ENCODE peak calls at places on chromosomes 11 and 22, in five cellular contexts. One of them, this sample, is unnamed.
A peak's percentile ranks its signal among the peaks of the same experiment; 100 is the strongest.

GRCh38 chr11:132082566-132082965 is 712.2 kb downstream of the NTM start:
- DNase-seq in WTC11: no peak
- DNase-seq in GM12878: no peak
- DNase-seq in HepG2: no peak
- DNase-seq in K562: no peak
- DNase-seq in this sample: no peak

GRCh38 chr11:85810871-85811611 is at the start of gene SYTL2:
- DNase-seq in GM12878: no peak
- DNase-seq in WTC11: peak; percentile 81
- DNase-seq in HepG2: peak; percentile 6
- DNase-seq in K562: peak; percentile 82
- DNase-seq in this sample: peak; percentile 58

GRCh38 chr11:12056112-12056511 is 47.7 kb upstream of the DKK3 start:
- DNase-seq in WTC11: no peak
- DNase-seq in K562: no peak
- DNase-seq in GM12878: no peak
- DNase-seq in HepG2: no peak
- DNase-seq in this sample: no peak

GRCh38 chr11:73907191-73907590 is 30.4 kb downstream of the PAAF1 start:
- DNase-seq in GM12878: no peak
- DNase-seq in K562: peak; percentile 26
- DNase-seq in WTC11: no peak
- DNase-seq in HepG2: peak; percentile 6
- DNase-seq in this sample: peak; percentile 75

GRCh38 chr11:15816270-15816871 is 540.0 kb downstream of the SOX6 start:
- DNase-seq in GM12878: no peak
- DNase-seq in HepG2: no peak
- DNase-seq in K562: no peak
- DNase-seq in WTC11: no peak
- DNase-seq in this sample: no peak

GRCh38 chr11:31883435-31883834 is 72.3 kb upstream of the PAX6 start:
- DNase-seq in WTC11: no peak
- DNase-seq in K562: no peak
- DNase-seq in GM12878: no peak
- DNase-seq in HepG2: no peak
- DNase-seq in this sample: no peak

GRCh38 chr11:13210424-13210823 is 67.2 kb upstream of the BMAL1 start:
- DNase-seq in K562: peak; percentile 21
- DNase-seq in WTC11: peak; percentile 62
- DNase-seq in HepG2: peak; percentile 57
- DNase-seq in GM12878: no peak
- DNase-seq in this sample: peak; percentile 88

GRCh38 chr11:65414776-65415498 is 7.7 kb upstream of the NEAT1 start:
- DNase-seq in HepG2: no peak
- DNase-seq in GM12878: no peak
- DNase-seq in K562: no peak
- DNase-seq in WTC11: no peak
- DNase-seq in this sample: no peak

GRCh38 chr11:1567052-1567720 is 4.9 kb downstream of the DUSP8 start:
- DNase-seq in GM12878: no peak
- DNase-seq in HepG2: no peak
- DNase-seq in WTC11: no peak
- DNase-seq in K562: no peak
- DNase-seq in this sample: no peak

GRCh38 chr11:69296890-69297224 is 2.9 kb downstream of the MYEOV start:
- DNase-seq in K562: no peak
- DNase-seq in GM12878: no peak
- DNase-seq in WTC11: no peak
- DNase-seq in HepG2: no peak
- DNase-seq in this sample: no peak

GRCh38 chr11:70434813-70435300 is 36.5 kb downstream of the CTTN start:
- DNase-seq in WTC11: no peak
- DNase-seq in GM12878: no peak
- DNase-seq in HepG2: no peak
- DNase-seq in K562: peak; percentile 31
- DNase-seq in this sample: no peak

GRCh38 chr11:33802414-33802950 is 28.2 kb upstream of the FBXO3 start:
- DNase-seq in GM12878: no peak
- DNase-seq in WTC11: peak; percentile 78
- DNase-seq in HepG2: peak; percentile 37
- DNase-seq in K562: no peak
- DNase-seq in this sample: peak; percentile 70

GRCh38 chr11:115325523-115325922 is 178.7 kb downstream of the CADM1 start:
- DNase-seq in HepG2: no peak
- DNase-seq in K562: no peak
- DNase-seq in WTC11: no peak
- DNase-seq in GM12878: no peak
- DNase-seq in this sample: no peak

GRCh38 chr11:79461144-79461543 is 20.3 kb upstream of the TENM4 start:
- DNase-seq in HepG2: peak; percentile 7
- DNase-seq in WTC11: no peak
- DNase-seq in GM12878: no peak
- DNase-seq in K562: no peak
- DNase-seq in this sample: no peak

GRCh38 chr11:60874421-60875365 is 7.4 kb downstream of the ZP1 start:
- DNase-seq in HepG2: no peak
- DNase-seq in GM12878: no peak
- DNase-seq in WTC11: no peak
- DNase-seq in K562: no peak
- DNase-seq in this sample: no peak

GRCh38 chr22:19873138-19873959 is 18.7 kb upstream of the GNB1L start:
- DNase-seq in K562: no peak
- DNase-seq in WTC11: no peak
- DNase-seq in GM12878: no peak
- DNase-seq in HepG2: no peak
- DNase-seq in this sample: no peak

GRCh38 chr11:109619498-109619897 is 197.5 kb downstream of the C11orf87 start:
- DNase-seq in K562: no peak
- DNase-seq in WTC11: no peak
- DNase-seq in GM12878: no peak
- DNase-seq in HepG2: no peak
- DNase-seq in this sample: no peak

GRCh38 chr22:46541536-46541935 is 4.1 kb upstream of the CELSR1 start:
- DNase-seq in K562: no peak
- DNase-seq in GM12878: no peak
- DNase-seq in WTC11: no peak
- DNase-seq in HepG2: no peak
- DNase-seq in this sample: no peak

GRCh38 chr22:46539169-46539568 is 1.7 kb upstream of the CELSR1 start:
- DNase-seq in WTC11: no peak
- DNase-seq in HepG2: no peak
- DNase-seq in GM12878: no peak
- DNase-seq in K562: no peak
- DNase-seq in this sample: no peak

GRCh38 chr22:46538816-46539163 is 1.4 kb upstream of the CELSR1 start:
- DNase-seq in WTC11: no peak
- DNase-seq in HepG2: no peak
- DNase-seq in GM12878: no peak
- DNase-seq in K562: no peak
- DNase-seq in this sample: peak; percentile 26

GRCh38 chr22:46545041-46545796 is 7.8 kb upstream of the CELSR1 start:
- DNase-seq in HepG2: no peak
- DNase-seq in GM12878: peak; percentile 25
- DNase-seq in K562: no peak
- DNase-seq in WTC11: no peak
- DNase-seq in this sample: no peak

DNA sequence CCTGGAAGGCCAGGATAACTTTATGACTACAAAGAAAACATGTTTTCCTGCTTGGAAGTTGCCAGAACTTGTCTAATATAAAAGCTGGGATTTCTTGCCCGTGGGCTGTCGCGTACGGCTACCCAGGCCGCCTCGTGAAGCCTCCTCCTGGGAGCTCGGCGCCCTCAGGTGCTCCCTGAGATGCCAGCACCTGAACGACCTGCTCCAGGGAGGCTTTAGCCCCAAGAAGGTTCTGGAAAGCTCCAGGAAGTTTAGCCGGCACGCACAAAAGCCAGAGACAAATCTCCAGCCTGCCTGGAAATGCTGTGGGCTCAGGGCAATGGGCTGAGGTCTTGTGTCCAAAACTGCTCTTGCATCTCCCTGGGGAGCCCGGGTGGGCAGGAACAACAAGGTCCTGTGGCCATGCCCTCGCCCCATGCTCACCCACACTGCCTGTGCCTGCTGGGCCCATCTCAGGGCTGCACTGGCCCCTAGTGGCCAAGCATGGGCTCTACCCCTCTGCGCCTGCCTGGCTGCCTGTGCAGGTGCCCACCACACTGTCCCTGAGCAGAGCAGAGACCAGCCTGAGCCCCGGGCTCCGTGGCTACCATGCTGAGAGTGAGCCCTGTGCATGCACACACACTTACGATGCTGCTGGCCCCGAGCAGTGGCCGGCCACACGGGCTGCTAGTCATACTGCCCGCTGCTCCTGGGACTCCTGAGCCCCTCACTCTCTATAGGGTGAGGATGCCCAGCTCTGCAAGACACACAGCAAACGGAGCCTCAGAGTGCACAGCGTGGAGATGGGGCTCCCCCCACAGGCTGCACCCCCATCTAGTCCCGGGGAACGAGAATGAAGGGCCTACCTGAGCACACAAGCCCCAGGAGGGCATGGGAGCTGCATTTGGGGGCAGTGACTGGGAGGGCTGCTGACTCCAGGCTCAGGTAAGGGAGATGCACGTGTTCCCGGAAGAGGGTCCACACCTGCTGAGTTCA is 4.9 kb upstream of the CELSR1 start:
- DNase-seq in GM12878: peak; percentile 21
- DNase-seq in HepG2: peak; percentile 45
- DNase-seq in WTC11: peak; percentile 90
- DNase-seq in K562: peak; percentile 75
- DNase-seq in this sample: peak; percentile 72
- TF ChIP-seq ESRRA in GM12878: no peak
- TF ChIP-seq ESRRA in HepG2: no peak
- TF ChIP-seq ESRRA in WTC11: no peak
- TF ChIP-seq ESRRA in K562: no peak
- TF ChIP-seq ESRRA in this sample: no peak

GRCh38 chr11:6210274-6210955 is 5.1 kb downstream of the C11orf42 start:
- DNase-seq in WTC11: no peak
- DNase-seq in K562: no peak
- DNase-seq in HepG2: no peak
- DNase-seq in GM12878: no peak
- DNase-seq in this sample: no peak
- TF ChIP-seq ESRRA in WTC11: no peak
- TF ChIP-seq ESRRA in K562: no peak
- TF ChIP-seq ESRRA in HepG2: no peak
- TF ChIP-seq ESRRA in GM12878: no peak
- TF ChIP-seq ESRRA in this sample: no peak

DNA sequence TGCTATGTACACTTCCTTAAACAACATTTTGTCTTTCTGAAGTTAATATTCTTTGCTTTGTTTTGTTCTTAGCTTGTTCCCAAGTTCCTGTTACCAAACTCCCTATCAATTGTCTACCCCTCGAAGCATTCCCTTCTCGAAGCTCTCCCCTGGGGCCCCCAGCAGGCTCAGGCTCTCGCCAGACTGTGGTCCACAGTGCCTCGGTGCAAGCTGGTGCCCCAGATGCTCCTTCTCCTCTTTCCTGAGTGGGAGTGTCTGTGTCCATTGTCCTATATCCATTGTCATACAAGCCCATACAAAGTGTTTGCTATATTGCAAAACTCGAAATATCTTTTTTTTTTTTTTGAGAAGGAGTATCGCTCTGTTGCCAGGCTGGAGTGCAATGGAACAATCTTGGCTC is 51.7 kb upstream of the RTL6 start:
- DNase-seq in HepG2: no peak
- DNase-seq in WTC11: no peak
- DNase-seq in GM12878: no peak
- DNase-seq in K562: no peak
- DNase-seq in this sample: no peak
- TF ChIP-seq ESRRA in HepG2: no peak
- TF ChIP-seq ESRRA in WTC11: no peak
- TF ChIP-seq ESRRA in GM12878: no peak
- TF ChIP-seq ESRRA in K562: no peak
- TF ChIP-seq ESRRA in this sample: no peak

GRCh38 chr22:46994265-46994664 is 231.8 kb downstream of the TBC1D22A start:
- DNase-seq in K562: no peak
- DNase-seq in GM12878: no peak
- DNase-seq in WTC11: no peak
- DNase-seq in HepG2: no peak
- DNase-seq in this sample: no peak

GRCh38 chr22:46992121-46992731 is 229.8 kb downstream of the TBC1D22A start:
- DNase-seq in K562: no peak
- DNase-seq in WTC11: no peak
- DNase-seq in GM12878: no peak
- DNase-seq in HepG2: no peak
- DNase-seq in this sample: no peak

GRCh38 chr22:46993626-46994025 is 231.2 kb downstream of the TBC1D22A start:
- DNase-seq in GM12878: no peak
- DNase-seq in K562: no peak
- DNase-seq in WTC11: no peak
- DNase-seq in HepG2: no peak
- DNase-seq in this sample: no peak

GRCh38 chr22:46991666-46992065 is 229.2 kb downstream of the TBC1D22A start:
- DNase-seq in WTC11: no peak
- DNase-seq in GM12878: no peak
- DNase-seq in HepG2: no peak
- DNase-seq in K562: no peak
- DNase-seq in this sample: no peak

DNA sequence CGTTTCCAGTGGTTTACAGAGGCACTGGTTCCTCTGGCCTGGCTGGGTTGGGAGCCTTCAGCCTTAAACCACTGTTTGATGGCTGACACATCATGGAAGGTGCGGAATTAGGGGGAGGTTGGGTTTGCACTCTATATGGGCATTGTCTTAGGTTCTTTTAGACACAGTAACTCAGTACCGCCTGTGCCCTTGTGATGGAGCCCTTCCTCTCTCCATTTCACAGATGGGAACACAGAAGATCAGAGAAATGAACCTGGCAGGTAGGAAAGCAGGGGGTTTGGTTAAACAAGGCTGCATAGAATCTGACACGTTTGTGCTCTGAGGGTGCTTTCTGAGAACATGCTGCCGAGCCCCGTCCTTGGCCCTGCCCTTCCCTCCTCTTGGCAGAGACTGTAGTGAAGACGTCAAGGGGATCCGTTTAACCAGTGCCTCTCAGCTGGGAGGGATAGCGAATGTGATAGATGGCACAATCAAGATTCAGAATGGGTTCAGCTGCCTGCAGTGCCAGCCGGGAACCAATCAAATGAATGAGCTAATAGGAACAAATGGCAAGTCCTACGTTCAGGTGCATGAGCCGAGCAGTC is 228.6 kb downstream of the TBC1D22A start:
- DNase-seq in GM12878: no peak
- DNase-seq in HepG2: no peak
- DNase-seq in K562: no peak
- DNase-seq in WTC11: no peak
- DNase-seq in this sample: no peak
- TF ChIP-seq ESRRA in GM12878: no peak
- TF ChIP-seq ESRRA in HepG2: no peak
- TF ChIP-seq ESRRA in K562: no peak
- TF ChIP-seq ESRRA in WTC11: no peak
- TF ChIP-seq ESRRA in this sample: no peak

This sample was measured in A549.